ENCODE peak calls at places on chromosomes 12 and 14, in five cellular contexts. D, X, I, M and O are unnamed samples.

GRCh38 chr12:28083816-28084678 is 106.2 kb upstream of the CCDC91 start:
- DNase-seq in D (no peak), X (no peak), I (no peak), M (no peak), O (no peak)

GRCh38 chr12:92665496-92665895 is 37.3 kb upstream of the PLEKHG7 start:
- DNase-seq in D (no peak), X (no peak), I (no peak), M (no peak), O (no peak)

GRCh38 chr14:49766839-49767238 is 1.1 kb upstream of the KLHDC2 start:
- DNase-seq in D (no peak), X (no peak), I (peak), M (no peak), O (peak)

GRCh38 chr14:68177728-68178127 is 358.1 kb downstream of the RAD51B start:
- DNase-seq in D (no peak), X (no peak), I (no peak), M (no peak), O (no peak)

GRCh38 chr12:110699591-110700445 is 10.9 kb upstream of the HVCN1 start:
- DNase-seq in D (no peak), X (no peak), I (peak), M (no peak), O (peak)

GRCh38 chr12:16012086-16012485 is 101.0 kb downstream of the DERA start:
- DNase-seq in D (no peak), X (no peak), I (no peak), M (peak), O (no peak)

GRCh38 chr12:29241821-29242591 is 92.9 kb downstream of the FAR2 start:
- DNase-seq in D (peak), X (peak), I (no peak), M (no peak), O (peak)

GRCh38 chr14:21917699-21918436 is 244.2 kb upstream of the OR4E1 start:
- DNase-seq in D (peak), X (no peak), I (peak), M (no peak), O (peak)

GRCh38 chr14:67940476-67940875 is 120.9 kb downstream of the RAD51B start:
- DNase-seq in D (no peak), X (no peak), I (no peak), M (no peak), O (no peak)

GRCh38 chr12:72295101-72295500 is 22.9 kb downstream of the TRHDE start:
- DNase-seq in D (no peak), X (no peak), I (no peak), M (no peak), O (no peak)

GRCh38 chr14:104436047-104436531 is 143.5 kb upstream of the C14orf180 start:
- DNase-seq in D (no peak), X (no peak), I (no peak), M (peak), O (no peak)
- H3K4me3 ChIP-seq in D (no peak), X (no peak), I (no peak), M (peak), O (no peak)

DNA sequence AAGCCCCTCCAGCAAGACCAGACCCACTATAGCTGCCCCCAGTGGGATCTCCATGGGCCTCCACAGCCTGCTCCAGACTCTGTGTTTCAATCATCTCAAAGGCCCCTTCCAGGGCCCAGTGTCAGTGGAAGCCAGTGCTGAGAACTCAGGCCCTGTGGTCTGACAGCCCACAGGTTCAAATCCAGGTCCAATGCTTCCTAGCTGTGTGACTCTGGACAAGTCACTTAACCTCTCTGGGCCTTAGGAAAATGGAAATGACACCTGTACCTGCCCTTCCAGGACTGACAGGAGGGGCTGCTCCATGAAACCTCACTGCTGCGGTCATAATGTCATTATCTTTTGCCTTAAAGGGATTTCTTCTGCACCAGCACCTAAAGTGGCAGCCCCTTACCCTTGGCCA is 101.9 kb downstream of the NCOR2 start:
- DNase-seq in D (no peak), X (no peak), I (no peak), M (no peak), O (no peak)
- H3K4me3 ChIP-seq in D (no peak), X (no peak), I (no peak), M (peak), O (no peak)

DNA sequence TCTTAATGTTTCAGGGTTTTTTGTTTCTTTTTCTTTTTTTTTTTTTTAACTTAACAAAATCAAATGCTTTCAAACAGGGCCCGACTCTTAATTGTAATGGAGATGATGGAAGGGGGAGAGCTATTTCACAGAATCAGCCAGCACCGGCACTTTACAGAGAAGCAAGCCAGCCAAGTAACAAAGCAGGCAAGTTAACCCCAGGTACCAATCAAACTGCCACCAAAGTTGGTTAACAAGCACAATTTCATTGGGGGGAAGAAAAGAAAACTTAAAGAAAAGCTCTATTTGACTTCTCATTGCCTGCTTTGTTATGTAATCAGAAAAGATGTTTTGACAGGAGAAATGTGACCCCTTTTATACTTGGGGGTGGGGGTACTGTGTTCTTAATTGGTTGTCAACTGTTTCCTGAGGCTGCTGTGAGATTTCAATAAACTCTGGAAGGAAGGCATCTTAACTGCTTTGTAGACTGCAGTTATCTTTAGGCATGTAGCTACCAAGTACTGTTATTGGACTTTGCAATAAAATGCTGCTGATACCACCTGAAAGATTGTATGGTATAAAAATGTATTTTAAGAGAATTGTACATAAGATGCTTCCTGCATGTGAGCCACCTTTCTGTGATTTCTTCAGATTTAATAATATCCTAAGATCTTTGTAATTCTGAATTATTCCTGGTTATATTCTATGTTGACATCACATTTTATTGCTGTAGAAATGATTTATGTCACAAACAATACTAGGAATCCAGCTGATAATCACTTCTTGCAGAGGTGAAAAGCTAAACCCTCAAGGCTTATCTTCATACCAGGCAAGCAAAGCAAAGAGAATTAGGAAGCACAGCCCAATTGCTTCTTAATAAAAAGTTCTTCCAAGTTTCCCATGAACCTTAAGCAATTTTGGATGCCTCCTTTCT is 26.9 kb downstream of the MAPKAPK5 start:
- DNase-seq in D (no peak), X (no peak), I (no peak), M (no peak), O (no peak)
- H3K4me3 ChIP-seq in D (no peak), X (no peak), I (no peak), M (no peak), O (no peak)

DNA sequence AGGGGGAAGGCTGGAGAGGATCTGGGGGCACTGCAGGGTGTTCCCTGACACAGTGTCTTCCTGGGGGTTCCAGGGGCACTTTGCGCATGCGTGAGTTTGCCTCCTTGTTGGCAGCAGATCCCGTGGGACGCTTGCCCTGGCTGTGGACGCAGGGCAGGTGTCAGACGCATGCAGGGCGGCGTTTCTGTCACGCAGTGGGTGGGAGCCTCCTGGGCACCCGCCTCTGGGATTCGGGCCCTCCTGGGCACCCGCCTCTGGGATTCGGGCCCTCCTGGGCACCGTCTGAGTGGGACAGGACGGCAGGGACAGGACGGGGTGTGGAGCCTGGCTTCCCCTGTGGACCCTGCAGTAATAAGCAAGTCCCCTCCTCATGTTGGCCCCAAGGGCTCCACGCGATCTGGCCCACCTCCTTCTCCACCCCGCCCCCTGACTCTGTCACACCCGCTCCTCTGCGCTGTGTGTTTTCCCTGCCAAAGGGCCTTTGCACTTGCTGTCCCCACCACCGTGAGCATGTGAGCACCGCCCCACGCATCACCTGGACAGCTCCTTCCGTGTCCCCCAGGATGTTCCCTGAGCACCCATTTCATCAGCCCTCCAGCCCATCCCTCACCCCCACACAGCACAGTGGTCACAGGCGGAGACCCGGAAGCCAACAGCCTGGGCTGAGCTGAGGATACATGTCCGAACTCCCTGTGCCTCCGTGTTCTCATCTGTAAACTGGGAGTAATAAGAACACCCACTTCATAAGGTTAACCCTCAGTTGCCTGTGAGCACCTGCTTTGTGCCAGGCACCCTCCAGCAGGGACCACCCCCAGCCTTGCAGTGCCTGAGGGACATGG is 4.4 kb downstream of the MMP17 start:
- DNase-seq in D (no peak), X (no peak), I (no peak), M (peak), O (no peak)
- H3K4me3 ChIP-seq in D (no peak), X (peak), I (no peak), M (peak), O (no peak)